ENCODE peak calls at places on chromosomes 5 and 9, in eight cellular contexts. W, Z, R, V, K, S, L and H are unnamed samples.

GRCh38 chr9:116859763-116860162 is 172.7 kb downstream of the TRIM32 start:
- DNase-seq in L (no peak), W (no peak), V (peak), S (no peak), Z (no peak), R (no peak), K (no peak), H (no peak)

GRCh38 chr5:88713818-88714217 is 169.2 kb downstream of the MEF2C start:
- DNase-seq in W (no peak), R (no peak), S (no peak), Z (no peak), L (no peak), V (no peak), K (no peak), H (no peak)

GRCh38 chr5:16546712-16547111 is 70.1 kb downstream of the RETREG1 start:
- DNase-seq in L (no peak), S (peak), K (no peak), Z (no peak), W (no peak), V (no peak), R (no peak), H (no peak)

GRCh38 chr5:10703676-10704075 is 57.4 kb downstream of the DAP start:
- DNase-seq in K (peak), R (no peak), Z (no peak), V (peak), L (no peak), S (no peak), W (no peak), H (no peak)

GRCh38 chr9:18075253-18075977 is 398.5 kb upstream of the ADAMTSL1 start:
- DNase-seq in S (no peak), V (no peak), Z (no peak), K (peak), L (no peak), R (no peak), W (no peak), H (no peak)

GRCh38 chr9:33913541-33913940 is 96.6 kb downstream of the UBE2R2 start:
- DNase-seq in K (no peak), V (no peak), L (no peak), S (no peak), Z (no peak), R (no peak), W (no peak), H (no peak)

GRCh38 chr5:78647838-78648358 is 674 bp downstream of the LHFPL2 start:
- DNase-seq in Z (no peak), K (peak), R (peak), W (no peak), V (no peak), S (peak), L (peak), H (peak)

GRCh38 chr5:64229163-64229774 is 63.6 kb downstream of the RNF180 start:
- DNase-seq in S (peak), V (peak), W (no peak), Z (no peak), K (no peak), R (no peak), L (no peak), H (no peak)

GRCh38 chr9:134004881-134005280 is 12.8 kb upstream of the VAV2 start:
- DNase-seq in L (no peak), R (no peak), S (no peak), W (no peak), V (no peak), K (no peak), Z (no peak), H (no peak)

GRCh38 chr5:177444106-177445051 is 2.2 kb upstream of the PRR7 start:
- DNase-seq in K (no peak), Z (no peak), S (no peak), W (no peak), V (no peak), R (no peak), L (no peak), H (no peak)

GRCh38 chr9:26375448-26375847 is 517.2 kb downstream of the CAAP1 start:
- DNase-seq in V (no peak), W (no peak), S (peak), Z (no peak), R (no peak), K (no peak), L (no peak), H (no peak)